ENCODE peak calls at places on chromosomes 5 and 9, in six cellular contexts. D is IMR-90, C is mesendoderm, P is mesenchymal stem cell, R is H1, W is neuronal stem cell. Q is an unnamed sample.

GRCh38 chr5:102866315-102866693 is 111.2 kb downstream of the PAM start:
- DNase-seq in D (peak; percentile 16), C (no peak), P (no peak), R (no peak), W (no peak), Q (no peak)

GRCh38 chr5:68071243-68071642 is 144.3 kb upstream of the PIK3R1 start:
- DNase-seq in D (no peak), C (no peak), P (no peak), R (no peak), W (no peak), Q (no peak)

GRCh38 chr5:154118832-154119442 is 71.6 kb upstream of the GALNT10 start:
- DNase-seq in D (peak; percentile 13), C (no peak), P (no peak), R (no peak), W (no peak), Q (no peak)

GRCh38 chr5:154176191-154176590 is 14.3 kb upstream of the GALNT10 start:
- DNase-seq in D (peak; percentile 50), C (no peak), P (no peak), R (no peak), W (no peak), Q (no peak)

GRCh38 chr9:136389396-136389795 is 10.6 kb downstream of the SNAPC4 start:
- DNase-seq in D (no peak), C (no peak), P (no peak), R (no peak), W (no peak), Q (no peak)

GRCh38 chr5:6590581-6590980 is 42.3 kb downstream of the NSUN2 start:
- DNase-seq in D (no peak), C (no peak), P (no peak), R (no peak), W (no peak), Q (no peak)

GRCh38 chr5:122942164-122942914 is 94.2 kb downstream of the PPIC start:
- DNase-seq in D (peak; percentile 4), C (peak; percentile 64), P (peak; percentile 31), R (no peak), W (no peak), Q (no peak)

GRCh38 chr5:114018178-114018577 is 343.7 kb upstream of the KCNN2 start:
- DNase-seq in D (peak; percentile 1), C (peak; percentile 39), P (peak; percentile 9), R (no peak), W (peak; percentile 5), Q (no peak)

GRCh38 chr5:16577677-16578076 is 39.1 kb downstream of the RETREG1 start:
- DNase-seq in D (no peak), C (peak; percentile 18), P (no peak), R (no peak), W (no peak), Q (peak; percentile 44)

GRCh38 chr9:134365791-134366222 is 39.6 kb downstream of the RXRA start:
- DNase-seq in D (no peak), C (peak; percentile 33), P (no peak), R (no peak), W (peak; percentile 17), Q (peak; percentile 41)

GRCh38 chr9:99285965-99286364 is 63.9 kb downstream of the SEC61B start:
- DNase-seq in D (no peak), C (no peak), P (no peak), R (no peak), W (no peak), Q (no peak)

GRCh38 chr5:6096101-6096500 is 282.2 kb downstream of the MED10 start:
- DNase-seq in D (no peak), C (no peak), P (no peak), R (no peak), W (no peak), Q (no peak)

GRCh38 chr5:142977363-142978051 is 207.3 kb downstream of the ARHGAP26 start:
- DNase-seq in D (peak; percentile 94), C (peak; percentile 67), P (peak; percentile 93), R (no peak), W (no peak), Q (no peak)

GRCh38 chr9:136107155-136107952 is 11.3 kb downstream of the TMEM250 start:
- DNase-seq in D (no peak), C (no peak), P (no peak), R (no peak), W (no peak), Q (peak; percentile 66)

GRCh38 chr5:54514269-54514668 is 3.3 kb upstream of the SNX18 start:
- DNase-seq in D (no peak), C (peak; percentile 68), P (no peak), R (no peak), W (no peak), Q (no peak)

GRCh38 chr5:93791520-93791972 is 50.1 kb upstream of the POU5F2 start:
- DNase-seq in D (peak; percentile 61), C (peak; percentile 42), P (peak; percentile 37), R (no peak), W (no peak), Q (no peak)

GRCh38 chr9:81074261-81074660 is 615.1 kb downstream of the TLE1 start:
- DNase-seq in D (no peak), C (no peak), P (no peak), R (no peak), W (no peak), Q (no peak)

GRCh38 chr9:15220658-15221310 is 86.2 kb downstream of the TTC39B start:
- DNase-seq in D (peak; percentile 46), C (no peak), P (peak; percentile 51), R (no peak), W (no peak), Q (no peak)

GRCh38 chr5:135229679-135230132 is 169.3 kb downstream of the MACROH2A1 start:
- DNase-seq in D (no peak), C (no peak), P (no peak), R (no peak), W (no peak), Q (no peak)

GRCh38 chr5:95959964-95960801 is 1.5 kb downstream of the ELL2 start:
- DNase-seq in D (peak; percentile 34), C (no peak), P (peak; percentile 76), R (no peak), W (no peak), Q (no peak)

GRCh38 chr9:101026824-101027223 is 1.7 kb upstream of the PLPPR1 start:
- DNase-seq in D (no peak), C (no peak), P (no peak), R (no peak), W (no peak), Q (no peak)

GRCh38 chr5:138874771-138875628 is at the start of gene LRRTM2:
- DNase-seq in D (peak; percentile 98), C (no peak), P (peak; percentile 92), R (no peak), W (no peak), Q (no peak)

GRCh38 chr5:103444333-103445038 is 118.1 kb downstream of the NUDT12 start:
- DNase-seq in D (no peak), C (peak; percentile 45), P (no peak), R (no peak), W (no peak), Q (no peak)

GRCh38 chr5:173671121-173671949 is 54.9 kb upstream of the BOD1 start:
- DNase-seq in D (no peak), C (peak; percentile 44), P (no peak), R (no peak), W (no peak), Q (peak; percentile 35)

GRCh38 chr9:96062051-96062450 is 186.6 kb downstream of the ERCC6L2 start:
- DNase-seq in D (no peak), C (no peak), P (peak; percentile 43), R (no peak), W (no peak), Q (no peak)

GRCh38 chr9:6827370-6827949 is 69.7 kb downstream of the KDM4C start:
- DNase-seq in D (peak; percentile 54), C (peak; percentile 89), P (peak; percentile 60), R (no peak), W (peak; percentile 72), Q (no peak)

GRCh38 chr9:135504262-135505229 is 4.1 kb downstream of the MRPS2 start:
- DNase-seq in D (peak; percentile 52), C (peak; percentile 68), P (peak; percentile 67), R (no peak), W (peak; percentile 45), Q (peak; percentile 78)

GRCh38 chr5:170747851-170748250 is 35.7 kb upstream of the GABRP start:
- DNase-seq in D (no peak), C (peak; percentile 77), P (peak; percentile 28), R (no peak), W (no peak), Q (peak; percentile 74)

GRCh38 chr5:170752257-170753215 is 31.0 kb upstream of the GABRP start:
- DNase-seq in D (no peak), C (no peak), P (no peak), R (no peak), W (no peak), Q (peak; percentile 25)

GRCh38 chr5:170748986-170749385 is 34.5 kb upstream of the GABRP start:
- DNase-seq in D (no peak), C (no peak), P (no peak), R (no peak), W (no peak), Q (peak; percentile 26)

GRCh38 chr5:170751631-170752030 is 31.9 kb upstream of the GABRP start:
- DNase-seq in D (no peak), C (no peak), P (no peak), R (no peak), W (no peak), Q (peak; percentile 19)

GRCh38 chr5:170749911-170750431 is 33.6 kb upstream of the GABRP start:
- DNase-seq in D (no peak), C (no peak), P (no peak), R (no peak), W (no peak), Q (peak; percentile 12)
- H3K79me1 ChIP-seq in D (no peaks in the 10 kb centered on the region), C (no peaks in the 10 kb centered on the region), P (no peaks in the 10 kb centered on the region), R (no peaks in the 10 kb centered on the region), W (no peaks in the 10 kb centered on the region), Q (no peaks in the 10 kb centered on the region)

DNA sequence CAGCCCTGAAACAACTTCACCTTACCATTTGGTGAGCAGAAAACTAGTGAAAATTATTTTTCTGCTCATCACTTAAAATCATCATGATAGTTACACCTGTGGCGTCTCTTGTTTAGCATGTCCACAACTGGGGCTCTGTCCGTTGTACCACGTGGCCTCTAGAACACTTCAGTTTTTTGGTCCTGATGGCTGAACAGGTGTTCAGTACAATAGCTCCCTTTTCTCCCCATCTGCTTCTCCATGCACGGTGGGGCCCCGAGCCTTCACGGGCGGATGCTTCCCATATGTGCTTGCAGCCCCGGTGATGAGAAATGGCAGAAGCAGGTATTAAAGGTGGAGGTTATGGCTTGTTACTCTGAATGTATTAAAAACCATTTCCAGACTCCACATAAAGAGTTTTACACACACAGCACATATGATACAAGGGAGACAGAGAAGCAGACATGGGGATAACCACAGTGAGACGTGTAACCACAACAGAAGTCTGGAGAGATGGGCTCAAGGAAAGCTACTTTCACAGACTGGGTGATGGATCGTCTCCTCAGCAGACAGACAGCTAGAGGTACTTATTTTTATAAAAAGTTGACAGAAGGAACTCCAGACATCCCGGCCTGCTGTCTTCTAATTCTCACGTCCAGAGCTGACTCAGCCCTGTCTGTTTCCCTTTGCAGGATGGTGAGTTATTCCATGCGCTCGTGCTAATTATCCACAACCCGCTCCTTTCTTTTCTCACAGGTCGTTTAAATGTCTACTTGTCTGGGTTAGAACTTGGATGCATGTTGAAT is 304.3 kb downstream of the CWC27 start:
- DNase-seq in D (peak; percentile 4), C (no peak), P (peak; percentile 75), R (no peak), W (no peak), Q (no peak)
- H3K79me1 ChIP-seq in D (no peaks in the 10 kb centered on the region), C (no peaks in the 10 kb centered on the region), P (no peaks in the 10 kb centered on the region), R (no peaks in the 10 kb centered on the region), W (no peaks in the 10 kb centered on the region), Q (no peaks in the 10 kb centered on the region)

GRCh38 chr5:141513021-141513626 is 24.2 kb downstream of the PCDHGC5 start:
- DNase-seq in D (peak; percentile 59), C (peak; percentile 61), P (peak; percentile 89), R (no peak), W (peak; percentile 70), Q (no peak)
- H3K79me1 ChIP-seq in D (peaks cover 6% of the 10 kb centered on the region), C (no peaks in the 10 kb centered on the region), P (peaks cover 15% of the 10 kb centered on the region), R (no peaks in the 10 kb centered on the region), W (no peaks in the 10 kb centered on the region), Q (no peaks in the 10 kb centered on the region)

GRCh38 chr9:127521919-127522304 is 70.6 kb downstream of the LRSAM1 start:
- DNase-seq in D (no peak), C (no peak), P (no peak), R (no peak), W (no peak), Q (no peak)
- H3K79me1 ChIP-seq in D (peaks cover 53% of the 10 kb centered on the region), C (peaks cover 2% of the 10 kb centered on the region), P (peaks cover 5% of the 10 kb centered on the region), R (no peaks in the 10 kb centered on the region), W (no peaks in the 10 kb centered on the region), Q (no peaks in the 10 kb centered on the region)